ENCODE peak calls at places on chromosome 16, in nine cellular contexts. X is sigmoid colon, Z is psoas muscle, O is kidney, K is mesendoderm, E is A549, B is stomach, U is gastrocnemius medialis, F is fibroblast of lung. S is an unnamed sample. For H3K4me1, the result is how much of the 10 kb centered on the place peaks cover.

GRCh38 chr16:89863741-89864391 is 9.5 kb upstream of the TCF25 start:
- DNase-seq in Z (no peak), O (no peak), E (no peak), B (no peak), F (peak), X (no peak), K (peak), U (no peak), S (no peak)

GRCh38 chr16:89040391-89040790 is 53.3 kb upstream of the ACSF3 start:
- DNase-seq in Z (no peak), U (no peak), B (no peak), O (peak), E (no peak), K (no peak), X (no peak), F (no peak), S (no peak)

GRCh38 chr16:84065536-84066132 is 23.0 kb upstream of the SLC38A8 start:
- DNase-seq in U (peak), K (peak), E (peak), O (no peak), B (peak), Z (peak), F (peak), X (no peak), S (peak)

GRCh38 chr16:67845291-67846062 is 1.3 kb upstream of the NUTF2 start:
- DNase-seq in Z (no peak), B (no peak), E (no peak), U (no peak), X (no peak), K (no peak), F (no peak), O (no peak), S (no peak)

GRCh38 chr16:50002190-50002589 is 22.8 kb upstream of the CNEP1R1 start:
- DNase-seq in U (no peak), Z (no peak), K (no peak), F (no peak), B (no peak), O (no peak), X (no peak), E (no peak), S (no peak)

GRCh38 chr16:63702981-63703590 is 1418.8 kb downstream of the CDH11 start:
- DNase-seq in F (no peak), O (peak), Z (no peak), K (peak), U (no peak), E (no peak), B (peak), X (no peak), S (no peak)

GRCh38 chr16:65524997-65525396 is 403.1 kb upstream of the CDH11 start:
- DNase-seq in Z (no peak), F (peak), X (no peak), U (no peak), K (no peak), B (no peak), O (no peak), E (no peak), S (peak)

GRCh38 chr16:66641387-66641786 is 36.9 kb downstream of the CMTM3 start:
- DNase-seq in B (no peak), U (no peak), O (no peak), E (no peak), Z (no peak), X (no peak), F (no peak), K (no peak), S (no peak)

DNA sequence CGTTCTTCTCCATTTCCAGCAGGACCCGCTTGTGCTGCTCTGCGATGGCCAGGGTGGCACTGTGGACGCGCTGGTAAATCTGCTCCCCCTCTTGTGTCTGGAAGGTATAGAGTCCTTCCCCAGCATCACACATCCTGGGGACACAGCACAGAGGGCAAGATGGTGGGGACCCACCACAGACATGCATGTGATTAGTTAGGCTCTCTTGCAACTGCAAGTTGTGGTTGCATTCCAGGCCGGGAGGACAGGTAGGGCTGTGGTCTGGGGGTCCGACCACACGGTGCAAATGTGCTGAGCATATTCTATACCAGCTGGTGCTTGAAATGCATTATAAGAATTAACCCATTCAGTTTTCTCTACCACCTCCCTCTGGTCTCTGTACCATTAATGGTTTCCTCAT is 11.4 kb downstream of the POLR2C start:
- DNase-seq in U (no peak), K (no peak), B (no peak), X (no peak), O (no peak), F (no peak), Z (no peak), E (no peak), S (no peak)
- H3K27ac ChIP-seq in U (no peak), K (no peak), B (no peak), X (no peak), O (no peak), F (no peak), Z (no peak), E (peak), S (no peak)

GRCh38 chr16:82050909-82051357 is 15.9 kb downstream of the HSD17B2 start:
- DNase-seq in O (no peak), K (no peak), Z (no peak), F (no peak), E (no peak), X (no peak), B (no peak), U (no peak), S (no peak)

GRCh38 chr16:82047374-82047773 is 12.3 kb downstream of the HSD17B2 start:
- DNase-seq in B (no peak), Z (no peak), K (no peak), E (no peak), F (no peak), O (no peak), U (no peak), X (no peak), S (no peak)

GRCh38 chr16:82050506-82050905 is 15.5 kb downstream of the HSD17B2 start:
- DNase-seq in Z (no peak), O (no peak), E (no peak), X (no peak), K (no peak), U (no peak), F (no peak), B (no peak), S (no peak)

GRCh38 chr16:82047787-82048186 is 12.7 kb downstream of the HSD17B2 start:
- DNase-seq in K (no peak), O (no peak), E (no peak), X (no peak), F (no peak), B (no peak), U (no peak), Z (no peak), S (no peak)

DNA sequence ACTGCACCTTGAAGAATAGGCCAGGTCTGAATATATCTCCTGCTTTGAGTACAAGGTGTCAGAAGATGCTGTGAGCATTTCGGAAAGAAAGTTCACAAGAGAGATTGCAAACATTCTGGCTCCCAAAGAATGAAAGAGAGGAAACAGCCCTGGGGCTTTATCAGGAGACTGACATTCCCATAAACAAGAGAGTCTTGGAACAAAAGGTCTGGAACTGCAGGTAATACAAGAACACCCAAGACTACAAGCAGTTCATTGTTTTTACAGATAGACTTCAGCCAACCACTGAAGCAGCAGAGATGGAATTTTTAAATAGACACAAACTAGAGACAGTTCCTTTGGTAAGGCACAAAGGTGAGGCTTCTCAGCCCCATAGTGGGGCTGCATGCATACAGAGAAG is 14.4 kb downstream of the HSD17B2 start:
- DNase-seq in U (no peak), B (no peak), X (no peak), F (no peak), Z (no peak), K (no peak), O (no peak), E (no peak), S (no peak)
- H3K4me1 ChIP-seq in U (under half), B (under half), X (under half), F (under half), Z (under half), K (under half), O (under half), E (under half), S (under half)

GRCh38 chr16:3065069-3065741 is at the start of gene IL32:
- DNase-seq in U (peak), B (peak), Z (peak), E (peak), F (peak), K (no peak), O (peak), X (peak), S (peak)

GRCh38 chr16:3066440-3066748 is 954 bp downstream of the IL32 start:
- DNase-seq in Z (no peak), F (no peak), X (no peak), O (peak), U (no peak), K (no peak), B (no peak), E (no peak), S (no peak)

GRCh38 chr16:3063617-3064389 is 1.6 kb upstream of the IL32 start:
- DNase-seq in F (no peak), O (peak), Z (no peak), X (no peak), E (no peak), B (no peak), U (no peak), K (peak), S (no peak)

GRCh38 chr16:3067929-3068288 is 2.5 kb downstream of the IL32 start:
- DNase-seq in B (no peak), U (no peak), X (no peak), F (no peak), E (no peak), O (no peak), Z (no peak), K (no peak), S (no peak)

GRCh38 chr16:3065742-3066439 is 451 bp downstream of the IL32 start:
- DNase-seq in Z (no peak), X (no peak), K (no peak), U (no peak), E (no peak), F (no peak), O (peak), B (no peak), S (peak)
- H3K4me3 ChIP-seq in Z (peak), X (peak), K (no peak), U (peak), E (peak), F (peak), O (peak), B (peak), S (peak)

GRCh38 chr16:70801611-70802010 is 653 bp upstream of the VAC14 start:
- DNase-seq in B (no peak), U (no peak), F (no peak), E (no peak), K (peak), O (no peak), X (no peak), Z (no peak), S (no peak)
- H3K27ac ChIP-seq in B (no peak), U (no peak), F (no peak), E (no peak), K (no peak), O (no peak), X (no peak), Z (no peak), S (no peak)

DNA sequence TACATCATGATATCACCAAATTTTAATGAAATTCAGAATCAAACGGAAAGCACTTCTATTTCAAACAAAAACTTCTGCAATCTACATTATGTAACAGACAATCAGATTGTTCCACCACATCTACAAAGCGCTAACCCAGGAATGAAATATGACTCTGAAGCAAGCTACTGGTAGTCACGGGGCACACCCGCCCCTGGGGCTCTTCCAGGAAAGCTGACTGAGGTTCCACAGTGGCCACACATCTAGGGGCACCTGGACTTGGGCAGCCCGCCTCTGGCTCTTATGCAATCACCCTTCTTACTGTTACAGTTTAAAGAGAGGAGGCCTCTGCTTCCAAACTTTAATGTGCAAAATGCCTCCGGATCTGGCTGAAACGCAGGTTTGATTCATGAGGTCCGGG is 27.5 kb downstream of the ZCCHC14 start:
- DNase-seq in X (peak), Z (peak), U (peak), K (no peak), O (peak), B (peak), F (peak), E (no peak), S (no peak)
- H3K4me1 ChIP-seq in X (half or more), Z (half or more), U (half or more), K (under half), O (under half), B (half or more), F (under half), E (under half), S (under half)

DNA sequence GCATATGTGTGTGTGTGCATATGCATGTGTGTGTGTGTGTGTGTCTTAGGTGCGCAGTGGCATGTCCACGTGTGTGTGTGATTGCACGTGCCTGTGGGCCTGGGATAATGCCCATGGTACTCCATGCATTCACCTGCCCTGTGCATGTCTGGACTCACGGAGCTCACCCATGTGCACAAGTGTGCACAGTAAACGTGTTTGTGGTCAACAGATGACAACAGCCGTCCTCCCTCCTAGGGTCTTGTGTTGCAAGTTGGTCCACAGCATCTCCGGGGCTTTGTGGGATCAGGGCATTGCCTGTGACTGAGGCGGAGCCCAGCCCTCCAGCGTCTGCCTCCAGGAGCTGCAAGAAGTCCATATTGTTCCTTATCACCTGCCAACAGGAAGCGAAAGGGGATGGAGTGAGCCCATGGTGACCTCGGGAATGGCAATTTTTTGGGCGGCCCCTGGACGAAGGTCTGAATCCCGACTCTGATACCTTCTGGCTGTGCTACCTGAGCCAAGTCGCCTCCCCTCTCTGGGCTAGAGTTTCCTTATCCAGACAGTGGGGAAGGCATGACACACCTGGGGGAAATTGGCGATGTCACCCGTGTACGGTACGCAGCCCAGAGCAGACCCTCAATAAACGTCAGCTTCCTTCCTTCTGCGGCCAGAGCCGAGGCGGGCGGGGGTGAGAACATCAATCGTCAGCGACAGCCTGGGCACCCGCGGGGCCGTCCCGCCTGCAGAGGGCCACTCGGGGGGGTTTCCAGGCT is 47.6 kb downstream of the IL21R start:
- DNase-seq in E (no peak), B (peak), Z (no peak), F (no peak), X (no peak), K (no peak), U (no peak), O (no peak), S (no peak)
- H3K4me3 ChIP-seq in E (no peak), B (no peak), Z (no peak), F (no peak), X (no peak), K (no peak), U (no peak), O (no peak), S (no peak)

DNA sequence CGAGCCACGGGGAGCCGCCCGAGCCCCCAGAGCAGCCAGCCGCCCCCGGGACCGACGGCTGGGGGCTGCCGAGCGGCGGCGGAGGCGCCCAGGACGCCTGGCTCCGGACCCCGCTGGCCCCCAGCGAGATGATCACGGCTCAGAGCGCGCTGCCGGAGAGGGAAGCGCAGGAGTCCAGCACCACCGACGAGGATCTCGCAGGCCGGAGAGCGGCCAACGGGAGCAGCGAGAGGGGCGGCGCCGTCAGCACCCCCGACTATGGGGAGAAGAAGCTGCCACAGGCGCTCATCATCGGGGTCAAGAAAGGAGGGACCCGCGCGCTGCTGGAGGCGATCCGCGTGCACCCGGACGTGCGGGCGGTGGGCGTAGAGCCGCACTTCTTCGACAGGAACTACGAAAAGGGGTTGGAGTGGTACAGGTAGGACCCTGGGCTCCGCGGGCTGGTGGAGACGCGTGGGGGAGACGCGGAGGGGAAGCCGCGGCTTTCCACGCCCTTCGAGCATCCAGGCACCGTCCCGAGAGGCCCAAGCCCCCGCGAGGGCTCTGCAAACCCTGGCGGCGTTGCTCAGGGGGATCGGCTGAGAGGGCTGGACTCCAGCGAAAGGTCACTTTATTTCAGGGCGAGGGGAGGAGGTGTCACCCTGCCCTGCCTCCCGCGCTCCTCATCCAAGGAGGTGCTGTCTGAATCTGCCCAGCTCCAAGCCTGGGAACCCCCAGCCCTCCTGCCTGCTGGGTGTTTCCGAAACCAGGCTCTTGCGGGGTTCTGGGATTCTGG is 1.2 kb downstream of the HS3ST4 start:
- DNase-seq in K (peak), E (no peak), Z (no peak), U (no peak), O (no peak), X (no peak), F (no peak), B (no peak), S (no peak)
- H3K27ac ChIP-seq in K (no peak), E (no peak), Z (no peak), U (no peak), O (no peak), X (no peak), F (no peak), B (no peak), S (no peak)

GRCh38 chr16:22191089-22191965 is 14.8 kb upstream of the EEF2K start:
- DNase-seq in O (peak), K (peak), F (peak), B (peak), E (peak), Z (peak), U (peak), X (peak), S (peak)
- H3K4me1 ChIP-seq in O (under half), K (under half), F (under half), B (under half), E (under half), Z (under half), U (under half), X (under half), S (under half)

DNA sequence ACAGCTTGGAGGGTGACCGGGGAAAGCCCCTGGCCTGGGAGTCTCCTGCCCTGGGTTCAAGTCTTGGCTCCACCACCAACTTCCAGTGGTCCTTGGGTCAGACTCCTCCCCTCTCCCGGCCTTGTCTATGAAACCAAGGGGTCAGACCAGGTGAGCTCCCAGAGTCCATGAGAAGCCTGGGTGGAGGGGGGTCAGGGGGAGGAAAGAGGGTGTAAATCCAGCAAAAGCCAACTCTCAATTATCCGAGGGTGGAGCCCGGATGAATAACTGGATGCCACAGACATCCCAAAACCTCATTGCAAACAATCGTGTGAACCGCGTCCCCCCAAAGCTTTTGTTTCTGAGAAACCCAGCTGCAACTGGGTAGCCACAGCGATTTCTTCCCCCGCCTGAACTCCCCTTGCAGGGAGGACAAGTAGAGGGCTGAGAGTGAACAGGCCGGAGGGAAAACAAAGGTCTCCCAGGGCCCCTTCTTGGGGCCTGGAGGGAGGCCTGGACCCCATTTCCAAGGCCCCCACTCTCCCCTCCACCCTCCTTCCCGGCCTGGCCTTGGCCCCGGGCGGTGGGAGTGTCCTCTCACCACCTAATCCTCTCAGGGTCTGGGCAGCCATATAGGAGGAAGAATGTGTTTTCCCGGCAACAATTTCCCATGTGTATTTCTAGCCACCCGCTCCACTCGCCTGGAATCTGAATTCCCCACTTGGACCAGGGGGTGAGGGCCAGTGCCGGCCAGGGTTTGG is 2.5 kb downstream of the GLIS2 start:
- DNase-seq in F (peak), O (no peak), K (no peak), Z (no peak), B (no peak), U (no peak), E (no peak), X (no peak), S (no peak)
- H3K4me3 ChIP-seq in F (peak), O (peak), K (no peak), Z (peak), B (no peak), U (no peak), E (peak), X (no peak), S (no peak)

S was measured in SJSA1.